ENCODE peak calls at places on chromosomes 7 and 10, in four cellular contexts. One of them, this sample, is unnamed.

GRCh38 chr7:66903360-66904062 is 17.5 kb upstream of the TMEM248 start:
- DNase-seq in GM12878: no peak
- DNase-seq in K562: no peak
- DNase-seq in HepG2: no peak
- DNase-seq in this sample: no peak

GRCh38 chr10:88759366-88760101 is at the start of gene LIPN:
- DNase-seq in GM12878: no peak
- DNase-seq in K562: no peak
- DNase-seq in HepG2: no peak
- DNase-seq in this sample: no peak

GRCh38 chr7:22943997-22944396 is 69.9 kb downstream of the HYCC1 start:
- DNase-seq in GM12878: no peak
- DNase-seq in K562: no peak
- DNase-seq in HepG2: no peak
- DNase-seq in this sample: no peak

GRCh38 chr10:86046845-86047460 is 319.6 kb downstream of the GRID1 start:
- DNase-seq in GM12878: peak
- DNase-seq in K562: no peak
- DNase-seq in HepG2: no peak
- DNase-seq in this sample: no peak

GRCh38 chr10:73099141-73099540 is 2.5 kb upstream of the P4HA1 start:
- DNase-seq in GM12878: no peak
- DNase-seq in K562: no peak
- DNase-seq in HepG2: no peak
- DNase-seq in this sample: no peak

GRCh38 chr7:64559206-64559605 is 3.7 kb downstream of the ZNF680 start:
- DNase-seq in GM12878: no peak
- DNase-seq in K562: no peak
- DNase-seq in HepG2: no peak
- DNase-seq in this sample: no peak

GRCh38 chr10:84191106-84191505 is 3.2 kb upstream of the CDHR1 start:
- DNase-seq in GM12878: no peak
- DNase-seq in K562: no peak
- DNase-seq in HepG2: no peak
- DNase-seq in this sample: no peak

GRCh38 chr10:110535958-110536891 is 31.3 kb upstream of the SMC3 start:
- DNase-seq in GM12878: peak
- DNase-seq in K562: no peak
- DNase-seq in HepG2: peak
- DNase-seq in this sample: no peak

GRCh38 chr10:86644412-86645110 is 9.8 kb upstream of the OPN4 start:
- DNase-seq in GM12878: peak
- DNase-seq in K562: no peak
- DNase-seq in HepG2: peak
- DNase-seq in this sample: peak

GRCh38 chr10:72337039-72337629 is 17.6 kb downstream of the DNAJB12 start:
- DNase-seq in GM12878: no peak
- DNase-seq in K562: peak
- DNase-seq in HepG2: peak
- DNase-seq in this sample: peak

GRCh38 chr10:70174058-70174741 is 3.9 kb upstream of the SAR1A start:
- DNase-seq in GM12878: no peak
- DNase-seq in K562: no peak
- DNase-seq in HepG2: peak
- DNase-seq in this sample: no peak

GRCh38 chr7:151886783-151887182 is 9.9 kb upstream of the PRKAG2 start:
- DNase-seq in GM12878: no peak
- DNase-seq in K562: no peak
- DNase-seq in HepG2: no peak
- DNase-seq in this sample: no peak

GRCh38 chr10:30435068-30435422 is 1.1 kb downstream of the MAP3K8 start:
- DNase-seq in GM12878: no peak
- DNase-seq in K562: no peak
- DNase-seq in HepG2: no peak
- DNase-seq in this sample: no peak

GRCh38 chr7:27992755-27993478 is 187.7 kb downstream of the JAZF1 start:
- DNase-seq in GM12878: no peak
- DNase-seq in K562: no peak
- DNase-seq in HepG2: no peak
- DNase-seq in this sample: no peak

GRCh38 chr10:69014171-69014570 is 25.6 kb downstream of the KIFBP start:
- DNase-seq in GM12878: no peak
- DNase-seq in K562: no peak
- DNase-seq in HepG2: no peak
- DNase-seq in this sample: no peak

GRCh38 chr7:18890885-18891621 is 226.4 kb downstream of the TWIST1 start:
- DNase-seq in GM12878: no peak
- DNase-seq in K562: no peak
- DNase-seq in HepG2: no peak
- DNase-seq in this sample: no peak

GRCh38 chr10:29590598-29591415 is 44.0 kb downstream of the SVIL start:
- DNase-seq in GM12878: no peak
- DNase-seq in K562: peak
- DNase-seq in HepG2: peak
- DNase-seq in this sample: peak

GRCh38 chr7:71633571-71634008 is 501.6 kb downstream of the GALNT17 start:
- DNase-seq in GM12878: no peak
- DNase-seq in K562: no peak
- DNase-seq in HepG2: peak
- DNase-seq in this sample: no peak

GRCh38 chr7:64874114-64874513 is 29.0 kb upstream of the ZNF273 start:
- DNase-seq in GM12878: no peak
- DNase-seq in K562: no peak
- DNase-seq in HepG2: no peak
- DNase-seq in this sample: peak

GRCh38 chr7:17681965-17682364 is 258.3 kb downstream of the SNX13 start:
- DNase-seq in GM12878: no peak
- DNase-seq in K562: no peak
- DNase-seq in HepG2: no peak
- DNase-seq in this sample: no peak

GRCh38 chr10:122173766-122174435 is 97.2 kb upstream of the BTBD16 start:
- DNase-seq in GM12878: no peak
- DNase-seq in K562: no peak
- DNase-seq in HepG2: no peak
- DNase-seq in this sample: no peak

GRCh38 chr7:35420657-35421056 is 166.8 kb upstream of the TBX20 start:
- DNase-seq in GM12878: no peak
- DNase-seq in K562: no peak
- DNase-seq in HepG2: no peak
- DNase-seq in this sample: no peak
- TF ChIP-seq SIN3A in GM12878: no peak
- TF ChIP-seq SIN3A in K562: no peak
- TF ChIP-seq SIN3A in HepG2: no peak
- TF ChIP-seq SIN3A in this sample: no peak

GRCh38 chr10:78634835-78635234 is 433.9 kb upstream of the ZMIZ1 start:
- DNase-seq in GM12878: no peak
- DNase-seq in K562: no peak
- DNase-seq in HepG2: no peak
- DNase-seq in this sample: no peak

GRCh38 chr10:78630944-78631838 is 437.6 kb upstream of the ZMIZ1 start:
- DNase-seq in GM12878: no peak
- DNase-seq in K562: no peak
- DNase-seq in HepG2: no peak
- DNase-seq in this sample: no peak

GRCh38 chr10:78629773-78630172 is 439.0 kb upstream of the ZMIZ1 start:
- DNase-seq in GM12878: no peak
- DNase-seq in K562: no peak
- DNase-seq in HepG2: no peak
- DNase-seq in this sample: no peak

GRCh38 chr10:78639629-78640028 is 429.1 kb upstream of the ZMIZ1 start:
- DNase-seq in GM12878: no peak
- DNase-seq in K562: no peak
- DNase-seq in HepG2: peak
- DNase-seq in this sample: no peak

DNA sequence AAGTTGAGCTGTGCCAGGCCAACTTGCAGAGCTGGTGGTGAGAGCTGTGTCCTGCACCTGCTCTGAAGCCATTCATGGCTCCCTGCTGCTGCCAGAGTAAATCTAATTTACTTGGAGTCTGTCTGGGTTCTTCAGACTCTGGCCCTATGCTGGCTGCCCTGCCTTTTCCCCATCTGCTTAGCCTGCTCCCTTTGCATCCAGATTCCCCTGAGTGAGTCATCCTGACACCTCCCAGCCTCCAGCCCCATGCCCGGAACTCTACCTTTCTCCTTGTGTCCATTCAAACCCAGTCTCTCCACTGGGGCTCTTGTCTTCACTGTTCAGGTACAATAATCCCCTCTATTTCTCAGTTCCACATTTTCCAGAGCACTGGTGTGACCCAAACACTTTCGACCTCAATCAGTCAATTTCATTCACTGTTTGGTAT is 434.4 kb upstream of the ZMIZ1 start:
- DNase-seq in GM12878: no peak
- DNase-seq in K562: no peak
- DNase-seq in HepG2: no peak
- DNase-seq in this sample: peak
- TF ChIP-seq NFIC in GM12878: no peak
- TF ChIP-seq NFIC in K562: no peak
- TF ChIP-seq NFIC in HepG2: no peak
- TF ChIP-seq NFIC in this sample: no peak

DNA sequence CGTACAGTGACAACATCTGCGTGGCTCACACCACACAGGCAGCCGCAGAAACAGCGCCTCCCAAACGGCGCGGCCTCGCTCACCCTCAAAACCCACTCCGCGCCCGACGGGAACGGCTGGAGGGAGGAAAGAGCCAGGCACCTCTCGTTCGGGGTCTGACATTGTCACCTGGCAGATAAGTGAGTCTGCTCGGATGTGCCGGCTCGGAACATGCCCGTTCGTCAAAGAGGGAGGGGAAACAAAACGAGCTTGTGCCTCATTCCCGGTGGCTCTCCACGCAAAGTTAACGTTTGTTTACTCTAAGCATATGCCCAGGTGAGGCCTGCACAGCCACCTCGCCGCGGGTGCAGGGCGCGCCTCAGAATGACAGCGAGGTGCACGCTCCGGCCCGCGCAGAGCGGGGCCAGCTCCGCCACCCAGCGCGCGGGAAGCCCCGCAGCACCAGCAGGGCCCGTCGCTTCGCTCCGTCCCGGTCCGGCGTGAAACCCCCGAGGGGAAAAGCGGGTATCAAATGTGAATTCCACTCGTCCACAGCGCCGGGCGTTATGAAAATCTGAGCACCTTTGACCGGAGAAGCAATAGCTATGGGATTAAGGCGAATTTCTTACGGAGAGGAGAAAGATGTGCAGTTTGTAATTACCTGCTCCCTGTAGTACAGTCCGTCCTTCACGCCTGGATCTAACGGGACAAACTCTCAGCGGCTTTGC is 13.1 kb downstream of the CNPY1 start:
- DNase-seq in GM12878: no peak
- DNase-seq in K562: no peak
- DNase-seq in HepG2: no peak
- DNase-seq in this sample: peak
- TF ChIP-seq SIN3A in GM12878: no peak
- TF ChIP-seq SIN3A in K562: no peak
- TF ChIP-seq SIN3A in HepG2: no peak
- TF ChIP-seq SIN3A in this sample: no peak

DNA sequence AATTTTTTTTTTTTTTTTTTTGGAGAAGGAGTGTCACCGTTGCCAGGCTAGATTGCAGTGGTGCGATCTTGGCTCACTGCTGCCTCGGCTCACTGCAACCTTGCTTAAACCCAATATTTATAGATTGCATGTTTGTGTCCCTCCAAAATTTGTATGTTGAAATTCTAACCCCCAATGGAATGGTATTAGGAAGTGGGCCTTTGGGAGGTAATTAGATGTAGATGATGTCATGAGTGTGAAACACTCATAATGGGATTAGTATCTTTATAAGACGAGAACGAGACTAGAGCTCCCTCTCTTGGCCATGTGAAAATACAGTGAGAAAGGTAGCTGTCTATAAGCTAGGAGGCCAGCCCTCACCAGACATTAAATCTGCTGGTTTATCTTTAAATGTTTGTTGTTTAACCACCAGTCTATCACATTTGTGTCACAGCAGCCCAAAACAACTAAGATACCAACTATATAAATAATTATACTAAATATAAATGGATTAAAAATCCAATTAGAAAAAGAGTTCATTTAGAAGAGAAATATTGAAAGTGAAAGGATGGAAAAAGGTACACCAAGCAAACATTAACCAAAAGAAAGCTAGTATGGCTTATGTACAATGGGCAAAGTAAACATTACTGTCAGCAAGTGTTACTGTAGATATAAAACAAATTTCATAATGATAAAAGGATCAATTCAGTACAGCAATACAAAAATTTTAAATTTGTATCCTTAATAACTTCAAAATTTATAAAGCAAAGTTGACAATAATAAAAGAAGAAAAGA is 9.3 kb downstream of the TCAF1 start:
- DNase-seq in GM12878: peak
- DNase-seq in K562: peak
- DNase-seq in HepG2: peak
- DNase-seq in this sample: no peak
- TF ChIP-seq NFIC in GM12878: no peak
- TF ChIP-seq NFIC in K562: no peak
- TF ChIP-seq NFIC in HepG2: no peak
- TF ChIP-seq NFIC in this sample: no peak

GRCh38 chr7:26081627-26082026 is 70.4 kb upstream of the NFE2L3 start:
- DNase-seq in GM12878: no peak
- DNase-seq in K562: no peak
- DNase-seq in HepG2: peak
- DNase-seq in this sample: no peak
- TF ChIP-seq SIN3A in GM12878: no peak
- TF ChIP-seq SIN3A in K562: no peak
- TF ChIP-seq SIN3A in HepG2: no peak
- TF ChIP-seq SIN3A in this sample: no peak